ENCODE peak calls at places on chromosomes 7 and 10, in four cellular contexts. O is uterus, Z is cardiac muscle cell, V is DND-41. T is an unnamed sample.

GRCh38 chr10:70477661-70478162 is 855 bp upstream of the PALD1 start:
- DNase-seq in V (peak), O (peak), Z (peak), T (no peak)

GRCh38 chr10:97456034-97456685 is 10.2 kb downstream of the ZDHHC16 start:
- DNase-seq in O (no peak), V (no peak), Z (no peak), T (no peak)

GRCh38 chr7:79982151-79982770 is 152.4 kb upstream of the GNAI1 start:
- DNase-seq in O (no peak), V (no peak), Z (no peak), T (no peak)

GRCh38 chr10:47374611-47375536 is 9.2 kb downstream of the ZNF488 start:
- DNase-seq in V (no peak), Z (peak), O (no peak), T (no peak)

GRCh38 chr7:131581241-131582157 is 25.1 kb upstream of the PODXL start:
- DNase-seq in V (peak), O (peak), Z (peak), T (no peak)

GRCh38 chr10:102413053-102413705 is 5.4 kb downstream of the PSD start:
- DNase-seq in O (no peak), V (peak), Z (peak), T (no peak)

GRCh38 chr10:119342017-119342734 is 134.8 kb downstream of the GRK5 start:
- DNase-seq in V (no peak), O (peak), Z (peak), T (no peak)

GRCh38 chr7:151732292-151732691 is 144.6 kb downstream of the PRKAG2 start:
- DNase-seq in O (no peak), Z (no peak), V (no peak), T (no peak)

GRCh38 chr10:78966844-78967488 is 101.8 kb upstream of the ZMIZ1 start:
- DNase-seq in Z (no peak), O (no peak), V (no peak), T (no peak)

GRCh38 chr7:50842061-50842460 is 59.4 kb upstream of the GRB10 start:
- DNase-seq in O (no peak), Z (no peak), V (no peak), T (no peak)

GRCh38 chr7:127588697-127589482 is 679 bp downstream of the ARF5 start:
- DNase-seq in O (peak), V (peak), Z (peak), T (peak)

DNA sequence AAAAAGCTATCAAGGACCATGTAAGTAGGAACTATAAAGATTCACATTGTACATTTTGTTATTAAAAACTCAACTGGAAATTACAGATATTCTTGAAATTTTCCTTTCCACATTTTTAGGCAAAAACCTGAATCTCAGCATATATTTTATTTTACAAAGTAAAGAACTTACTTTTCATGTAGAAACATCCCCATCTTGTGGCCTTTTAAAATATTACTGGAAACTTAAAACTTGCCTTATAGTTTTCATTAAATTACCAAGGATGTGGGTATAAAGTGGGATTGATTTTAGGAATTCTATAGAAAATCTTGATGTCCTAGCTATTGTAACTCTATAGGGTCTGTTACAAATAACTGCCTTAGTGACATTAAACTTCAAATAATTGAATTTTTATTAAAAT is 10.6 kb downstream of the DBF4 start:
- DNase-seq in O (no peak), V (no peak), Z (peak), T (no peak)
- TF ChIP-seq CTCF in O (peak), V (peak), Z (peak), T (peak)

GRCh38 chr7:142440219-142441073 is 182.6 kb upstream of the PRSS58 start:
- DNase-seq in Z (peak), V (no peak), O (no peak), T (no peak)

GRCh38 chr7:142438923-142439515 is 181.2 kb upstream of the PRSS58 start:
- DNase-seq in V (no peak), O (no peak), Z (peak), T (no peak)

GRCh38 chr7:142439739-142440138 is 181.9 kb upstream of the PRSS58 start:
- DNase-seq in O (no peak), V (no peak), Z (no peak), T (no peak)

GRCh38 chr7:142436601-142437000 is 178.7 kb upstream of the PRSS58 start:
- DNase-seq in O (no peak), V (no peak), Z (no peak), T (no peak)

DNA sequence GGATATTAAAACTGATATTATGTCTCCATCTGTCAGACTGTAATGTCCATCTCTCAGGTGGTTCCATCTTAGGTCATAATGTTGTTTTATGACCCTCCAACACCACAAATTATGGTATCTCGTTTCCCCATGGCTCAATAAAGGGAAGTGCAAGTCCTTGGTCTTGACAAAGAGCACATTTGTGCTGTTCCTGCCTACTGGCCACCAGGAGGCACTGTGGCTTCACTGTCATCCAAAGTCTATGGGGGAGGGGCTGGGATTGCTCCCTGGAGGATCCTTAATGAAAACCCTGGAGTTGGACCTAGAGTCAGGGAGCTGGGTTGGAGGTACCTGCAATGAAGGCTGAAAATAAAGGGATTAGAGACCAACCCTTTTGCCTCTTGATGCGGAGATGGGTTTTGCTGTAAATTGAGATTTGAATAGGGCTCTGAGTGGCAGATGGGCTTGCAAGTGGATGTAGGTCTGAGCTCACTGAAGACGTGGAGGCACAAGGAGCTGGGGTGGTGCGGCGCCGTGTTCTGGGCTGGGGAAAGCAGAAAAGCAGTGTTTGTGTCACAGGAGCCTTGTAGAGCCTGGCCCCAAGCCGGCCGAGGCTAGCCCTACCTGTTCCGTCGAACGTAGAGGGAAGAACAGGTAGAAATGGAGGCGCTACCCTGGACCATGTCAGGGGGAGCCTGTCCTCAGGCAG is 180.5 kb upstream of the PRSS58 start:
- DNase-seq in Z (peak), V (peak), O (no peak), T (no peak)
- TF ChIP-seq CTCF in Z (peak), V (peak), O (no peak), T (peak)

DNA sequence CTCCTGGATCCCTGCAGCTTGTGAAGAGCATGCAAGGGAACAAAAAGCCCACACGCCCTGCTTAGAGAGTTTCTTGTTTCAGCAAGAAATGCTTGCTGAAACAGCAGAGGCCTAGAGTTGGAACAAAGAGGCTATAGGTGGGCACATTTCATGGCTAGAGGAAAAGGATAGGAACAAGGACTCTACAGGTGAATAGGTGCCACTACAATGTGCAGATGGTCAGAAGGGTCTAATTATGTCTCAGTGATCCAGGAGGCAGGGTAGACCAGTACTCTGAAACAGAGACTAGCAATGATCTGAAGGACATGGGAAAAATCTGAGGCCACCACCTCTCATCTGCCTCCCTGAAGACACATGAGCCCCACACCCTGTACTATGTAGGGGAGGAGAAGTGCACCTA is 609.0 kb downstream of the REEP3 start:
- DNase-seq in Z (no peak), O (no peak), V (no peak), T (no peak)
- TF ChIP-seq CTCF in Z (no peak), O (no peak), V (no peak), T (peak)

GRCh38 chr10:131496351-131497052 is 185.0 kb upstream of the TCERG1L start:
- DNase-seq in V (no peak), O (no peak), Z (no peak), T (no peak)

GRCh38 chr10:131495892-131496291 is 184.4 kb upstream of the TCERG1L start:
- DNase-seq in V (no peak), Z (no peak), O (no peak), T (no peak)

GRCh38 chr10:131492211-131492610 is 180.7 kb upstream of the TCERG1L start:
- DNase-seq in Z (no peak), V (no peak), O (no peak), T (no peak)

GRCh38 chr10:131494451-131494850 is 182.9 kb upstream of the TCERG1L start:
- DNase-seq in Z (no peak), O (no peak), V (no peak), T (no peak)

DNA sequence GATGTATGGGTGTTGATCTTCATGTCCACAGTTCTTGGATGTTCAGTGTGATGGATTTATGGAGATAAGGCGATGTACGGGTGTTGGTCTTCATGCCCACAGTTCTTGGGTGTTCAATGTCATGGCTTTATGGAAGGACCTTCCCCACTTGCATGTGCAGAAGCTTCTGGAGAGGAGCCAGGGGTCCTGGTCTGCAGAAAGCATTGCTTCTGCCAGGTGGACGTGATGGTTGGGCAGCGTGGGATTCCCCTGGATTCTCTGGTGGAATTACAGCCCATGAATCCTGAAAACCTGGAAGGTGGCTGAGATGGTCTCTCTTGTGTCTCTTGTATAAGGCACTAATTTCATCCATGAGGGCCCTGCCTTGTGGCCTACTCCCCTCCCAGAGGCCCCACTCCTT is 183.7 kb upstream of the TCERG1L start:
- DNase-seq in V (no peak), O (no peak), Z (no peak), T (no peak)
- TF ChIP-seq CTCF in V (no peak), O (no peak), Z (no peak), T (no peak)

GRCh38 chr7:3300651-3301471 is at the start of gene SDK1:
- DNase-seq in O (peak), Z (peak), V (no peak), T (peak)
- TF ChIP-seq CTCF in O (peak), Z (peak), V (no peak), T (peak)

T was measured in progenitor cell of endocrine pancreas.